ENCODE peak calls at places on chromosomes 7 and 10, in eight cellular contexts. I is bronchial epithelial cell; E is progenitor cell of endocrine pancreas; G is GM12891; A is hypothalamus; S is neural progenitor cell; Y is iPS-NIHi11; X is stimulated activated CD8-positive, alpha-beta memory T cell treated with anti-CD3 and anti-CD28 coated beads, Interleukin-15, amount 100 ng/mL, for 1 hour. L is an unnamed sample.

GRCh38 chr10:124265776-124266467 is 152.8 kb downstream of the OAT start:
- DNase-seq in E (no peak), I (no peak), Y (no peak), X (no peak), A (no peak), G (no peak), S (no peak), L (no peak)

GRCh38 chr10:125916977-125917376 is 20.6 kb downstream of the FANK1 start:
- DNase-seq in A (no peak), Y (no peak), I (no peak), S (no peak), X (no peak), G (no peak), E (no peak), L (no peak)

GRCh38 chr10:120347644-120348043 is 109.4 kb upstream of the PLPP4 start:
- DNase-seq in I (no peak), E (no peak), S (no peak), X (no peak), G (no peak), Y (no peak), A (no peak), L (no peak)

GRCh38 chr7:82194011-82194410 is 249.6 kb downstream of the CACNA2D1 start:
- DNase-seq in Y (no peak), X (no peak), I (peak; percentile 85), E (no peak), S (no peak), A (no peak), G (no peak), L (no peak)

GRCh38 chr7:150375662-150376521 is 3.2 kb upstream of the ZNF775 start:
- DNase-seq in G (no peak), A (no peak), X (no peak), S (peak; percentile 2), I (no peak), Y (no peak), E (no peak), L (no peak)

GRCh38 chr10:132202070-132202970 is 15.6 kb downstream of the DPYSL4 start:
- DNase-seq in S (no peak), G (no peak), E (no peak), Y (no peak), I (no peak), X (no peak), A (no peak), L (no peak)

GRCh38 chr7:142868881-142869415 is 14.1 kb downstream of the EPHB6 start:
- DNase-seq in G (no peak), X (no peak), S (no peak), I (no peak), E (no peak), Y (no peak), A (no peak), L (no peak)

GRCh38 chr7:85489498-85489897 is 302.6 kb upstream of the SEMA3D start:
- DNase-seq in A (no peak), G (no peak), I (peak; percentile 53), E (no peak), S (no peak), X (no peak), Y (no peak), L (no peak)

GRCh38 chr10:4771554-4772201 is 54.3 kb upstream of the AKR1E2 start:
- DNase-seq in G (no peak), Y (no peak), E (no peak), S (no peak), A (no peak), X (no peak), I (peak; percentile 65), L (no peak)

GRCh38 chr10:15588635-15589081 is 131.1 kb downstream of the ITGA8 start:
- DNase-seq in X (no peak), A (no peak), S (no peak), G (no peak), Y (no peak), I (no peak), E (no peak), L (no peak)

GRCh38 chr7:129433823-129434171 is 435 bp upstream of the STRIP2 start:
- DNase-seq in I (no peak), E (no peak), A (no peak), X (no peak), G (no peak), Y (peak; percentile 73), S (peak; percentile 86), L (no peak)

GRCh38 chr10:1216576-1217236 is 160.5 kb downstream of the WDR37 start:
- DNase-seq in X (no peak), E (no peak), I (no peak), A (no peak), Y (no peak), S (no peak), G (no peak), L (no peak)

GRCh38 chr7:135744938-135745701 is 3.5 kb downstream of the FAM180A start:
- DNase-seq in S (no peak), G (no peak), X (no peak), A (no peak), I (peak; percentile 92), E (no peak), Y (no peak), L (no peak)

GRCh38 chr7:87878208-87878735 is 2.0 kb downstream of the DBF4 start:
- DNase-seq in S (no peak), E (no peak), X (no peak), Y (no peak), G (no peak), I (no peak), A (no peak), L (no peak)

GRCh38 chr10:53276797-53277196 is 504.2 kb upstream of the MBL2 start:
- DNase-seq in Y (no peak), E (no peak), I (no peak), S (no peak), A (no peak), G (no peak), X (no peak), L (no peak)

GRCh38 chr10:49381111-49381900 is 14.6 kb downstream of the DRGX start:
- DNase-seq in E (no peak), G (no peak), A (no peak), X (no peak), I (no peak), S (no peak), Y (no peak), L (peak; percentile 53)

GRCh38 chr10:113045155-113046055 is 95.4 kb downstream of the TCF7L2 start:
- DNase-seq in I (peak; percentile 96), E (no peak), A (no peak), X (no peak), Y (no peak), G (no peak), S (no peak), L (no peak)